ENCODE peak calls at places on chromosomes 4 and X, in eight cellular contexts. One of them, this sample, is unnamed.

GRCh38 chr4:52641853-52642563 is 17.1 kb downstream of the USP46 start:
- DNase-seq in mesothelial cell of epicardium: no peak
- DNase-seq in sigmoid colon: no peak
- DNase-seq in suprapubic skin: no peak
- DNase-seq in NCI-H2029 treated with DMSO at 0.1 percent for 48 hours: no peak
- DNase-seq in NCI-H1417 treated with DMSO at 0.1 percent for 48 hours: no peak
- DNase-seq in stimulated activated CD4-positive, alpha-beta T cell treated with anti-CD3 and anti-CD28 coated beads, Interleukin-2, amount 100 ng/mL, for 24 hours: no peak
- DNase-seq in activated CD4-positive, CD25-positive, alpha-beta regulatory T cell: no peak
- DNase-seq in this sample: no peak

GRCh38 chr4:107736924-107737448 is 17.0 kb upstream of the PAPSS1 start:
- DNase-seq in mesothelial cell of epicardium: no peak
- DNase-seq in sigmoid colon: no peak
- DNase-seq in suprapubic skin: no peak
- DNase-seq in NCI-H2029 treated with DMSO at 0.1 percent for 48 hours: peak
- DNase-seq in NCI-H1417 treated with DMSO at 0.1 percent for 48 hours: no peak
- DNase-seq in stimulated activated CD4-positive, alpha-beta T cell treated with anti-CD3 and anti-CD28 coated beads, Interleukin-2, amount 100 ng/mL, for 24 hours: peak
- DNase-seq in activated CD4-positive, CD25-positive, alpha-beta regulatory T cell: no peak
- DNase-seq in this sample: peak

GRCh38 chr4:174764105-174764729 is 64.8 kb downstream of the GLRA3 start:
- DNase-seq in mesothelial cell of epicardium: no peak
- DNase-seq in sigmoid colon: no peak
- DNase-seq in suprapubic skin: no peak
- DNase-seq in NCI-H2029 treated with DMSO at 0.1 percent for 48 hours: peak
- DNase-seq in NCI-H1417 treated with DMSO at 0.1 percent for 48 hours: peak
- DNase-seq in stimulated activated CD4-positive, alpha-beta T cell treated with anti-CD3 and anti-CD28 coated beads, Interleukin-2, amount 100 ng/mL, for 24 hours: no peak
- DNase-seq in activated CD4-positive, CD25-positive, alpha-beta regulatory T cell: no peak
- DNase-seq in this sample: peak

GRCh38 chr4:71602271-71602890 is 181.5 kb downstream of the GC start:
- DNase-seq in mesothelial cell of epicardium: no peak
- DNase-seq in sigmoid colon: no peak
- DNase-seq in suprapubic skin: no peak
- DNase-seq in NCI-H2029 treated with DMSO at 0.1 percent for 48 hours: no peak
- DNase-seq in NCI-H1417 treated with DMSO at 0.1 percent for 48 hours: no peak
- DNase-seq in stimulated activated CD4-positive, alpha-beta T cell treated with anti-CD3 and anti-CD28 coated beads, Interleukin-2, amount 100 ng/mL, for 24 hours: no peak
- DNase-seq in activated CD4-positive, CD25-positive, alpha-beta regulatory T cell: no peak
- DNase-seq in this sample: peak

GRCh38 chr4:32748498-32748897 is 2028.3 kb downstream of the PCDH7 start:
- DNase-seq in mesothelial cell of epicardium: no peak
- DNase-seq in sigmoid colon: no peak
- DNase-seq in suprapubic skin: no peak
- DNase-seq in NCI-H2029 treated with DMSO at 0.1 percent for 48 hours: no peak
- DNase-seq in NCI-H1417 treated with DMSO at 0.1 percent for 48 hours: no peak
- DNase-seq in stimulated activated CD4-positive, alpha-beta T cell treated with anti-CD3 and anti-CD28 coated beads, Interleukin-2, amount 100 ng/mL, for 24 hours: no peak
- DNase-seq in activated CD4-positive, CD25-positive, alpha-beta regulatory T cell: no peak
- DNase-seq in this sample: no peak

GRCh38 chr4:155042014-155042413 is 166.4 kb upstream of the NPY2R start:
- DNase-seq in mesothelial cell of epicardium: no peak
- DNase-seq in sigmoid colon: no peak
- DNase-seq in suprapubic skin: no peak
- DNase-seq in NCI-H2029 treated with DMSO at 0.1 percent for 48 hours: no peak
- DNase-seq in NCI-H1417 treated with DMSO at 0.1 percent for 48 hours: no peak
- DNase-seq in stimulated activated CD4-positive, alpha-beta T cell treated with anti-CD3 and anti-CD28 coated beads, Interleukin-2, amount 100 ng/mL, for 24 hours: no peak
- DNase-seq in activated CD4-positive, CD25-positive, alpha-beta regulatory T cell: no peak
- DNase-seq in this sample: no peak

GRCh38 chr4:128649161-128649560 is 160.3 kb upstream of the JADE1 start:
- DNase-seq in mesothelial cell of epicardium: no peak
- DNase-seq in sigmoid colon: no peak
- DNase-seq in suprapubic skin: no peak
- DNase-seq in NCI-H2029 treated with DMSO at 0.1 percent for 48 hours: no peak
- DNase-seq in NCI-H1417 treated with DMSO at 0.1 percent for 48 hours: no peak
- DNase-seq in stimulated activated CD4-positive, alpha-beta T cell treated with anti-CD3 and anti-CD28 coated beads, Interleukin-2, amount 100 ng/mL, for 24 hours: no peak
- DNase-seq in activated CD4-positive, CD25-positive, alpha-beta regulatory T cell: no peak
- DNase-seq in this sample: no peak

GRCh38 chr4:8516061-8516573 is 64.1 kb upstream of the GPR78 start:
- DNase-seq in mesothelial cell of epicardium: no peak
- DNase-seq in sigmoid colon: peak
- DNase-seq in suprapubic skin: no peak
- DNase-seq in NCI-H2029 treated with DMSO at 0.1 percent for 48 hours: no peak
- DNase-seq in NCI-H1417 treated with DMSO at 0.1 percent for 48 hours: no peak
- DNase-seq in stimulated activated CD4-positive, alpha-beta T cell treated with anti-CD3 and anti-CD28 coated beads, Interleukin-2, amount 100 ng/mL, for 24 hours: no peak
- DNase-seq in activated CD4-positive, CD25-positive, alpha-beta regulatory T cell: no peak
- DNase-seq in this sample: no peak

GRCh38 chrX:17024896-17025295 is 78.4 kb downstream of the REPS2 start:
- DNase-seq in mesothelial cell of epicardium: no peak
- DNase-seq in sigmoid colon: no peak
- DNase-seq in suprapubic skin: no peak
- DNase-seq in NCI-H2029 treated with DMSO at 0.1 percent for 48 hours: no peak
- DNase-seq in NCI-H1417 treated with DMSO at 0.1 percent for 48 hours: no peak
- DNase-seq in stimulated activated CD4-positive, alpha-beta T cell treated with anti-CD3 and anti-CD28 coated beads, Interleukin-2, amount 100 ng/mL, for 24 hours: no peak
- DNase-seq in activated CD4-positive, CD25-positive, alpha-beta regulatory T cell: no peak
- DNase-seq in this sample: peak

GRCh38 chrX:103782640-103783039 is 6.0 kb downstream of the PLP1 start:
- DNase-seq in mesothelial cell of epicardium: no peak
- DNase-seq in sigmoid colon: no peak
- DNase-seq in suprapubic skin: no peak
- DNase-seq in NCI-H2029 treated with DMSO at 0.1 percent for 48 hours: no peak
- DNase-seq in NCI-H1417 treated with DMSO at 0.1 percent for 48 hours: no peak
- DNase-seq in stimulated activated CD4-positive, alpha-beta T cell treated with anti-CD3 and anti-CD28 coated beads, Interleukin-2, amount 100 ng/mL, for 24 hours: no peak
- DNase-seq in activated CD4-positive, CD25-positive, alpha-beta regulatory T cell: no peak
- DNase-seq in this sample: no peak

GRCh38 chr4:122700178-122700725 is 32.3 kb upstream of the BBS12 start:
- DNase-seq in mesothelial cell of epicardium: peak
- DNase-seq in sigmoid colon: peak
- DNase-seq in suprapubic skin: no peak
- DNase-seq in NCI-H2029 treated with DMSO at 0.1 percent for 48 hours: no peak
- DNase-seq in NCI-H1417 treated with DMSO at 0.1 percent for 48 hours: no peak
- DNase-seq in stimulated activated CD4-positive, alpha-beta T cell treated with anti-CD3 and anti-CD28 coated beads, Interleukin-2, amount 100 ng/mL, for 24 hours: no peak
- DNase-seq in activated CD4-positive, CD25-positive, alpha-beta regulatory T cell: peak
- DNase-seq in this sample: peak

GRCh38 chr4:65535128-65535527 is 135.2 kb downstream of the EPHA5 start:
- DNase-seq in mesothelial cell of epicardium: no peak
- DNase-seq in sigmoid colon: no peak
- DNase-seq in suprapubic skin: no peak
- DNase-seq in NCI-H2029 treated with DMSO at 0.1 percent for 48 hours: no peak
- DNase-seq in NCI-H1417 treated with DMSO at 0.1 percent for 48 hours: no peak
- DNase-seq in stimulated activated CD4-positive, alpha-beta T cell treated with anti-CD3 and anti-CD28 coated beads, Interleukin-2, amount 100 ng/mL, for 24 hours: no peak
- DNase-seq in activated CD4-positive, CD25-positive, alpha-beta regulatory T cell: no peak
- DNase-seq in this sample: no peak

GRCh38 chr4:113636877-113637276 is 124.7 kb downstream of the CAMK2D start:
- DNase-seq in mesothelial cell of epicardium: no peak
- DNase-seq in sigmoid colon: no peak
- DNase-seq in suprapubic skin: no peak
- DNase-seq in NCI-H2029 treated with DMSO at 0.1 percent for 48 hours: no peak
- DNase-seq in NCI-H1417 treated with DMSO at 0.1 percent for 48 hours: no peak
- DNase-seq in stimulated activated CD4-positive, alpha-beta T cell treated with anti-CD3 and anti-CD28 coated beads, Interleukin-2, amount 100 ng/mL, for 24 hours: no peak
- DNase-seq in activated CD4-positive, CD25-positive, alpha-beta regulatory T cell: no peak
- DNase-seq in this sample: peak

GRCh38 chrX:153441981-153442380 is 3.9 kb downstream of the TREX2 start:
- DNase-seq in mesothelial cell of epicardium: no peak
- DNase-seq in sigmoid colon: no peak
- DNase-seq in suprapubic skin: no peak
- DNase-seq in NCI-H2029 treated with DMSO at 0.1 percent for 48 hours: no peak
- DNase-seq in NCI-H1417 treated with DMSO at 0.1 percent for 48 hours: no peak
- DNase-seq in stimulated activated CD4-positive, alpha-beta T cell treated with anti-CD3 and anti-CD28 coated beads, Interleukin-2, amount 100 ng/mL, for 24 hours: no peak
- DNase-seq in activated CD4-positive, CD25-positive, alpha-beta regulatory T cell: no peak
- DNase-seq in this sample: no peak

GRCh38 chr4:76084542-76084941 is 10.0 kb downstream of the ART3 start:
- DNase-seq in mesothelial cell of epicardium: no peak
- DNase-seq in sigmoid colon: no peak
- DNase-seq in suprapubic skin: no peak
- DNase-seq in NCI-H2029 treated with DMSO at 0.1 percent for 48 hours: no peak
- DNase-seq in NCI-H1417 treated with DMSO at 0.1 percent for 48 hours: no peak
- DNase-seq in stimulated activated CD4-positive, alpha-beta T cell treated with anti-CD3 and anti-CD28 coated beads, Interleukin-2, amount 100 ng/mL, for 24 hours: no peak
- DNase-seq in activated CD4-positive, CD25-positive, alpha-beta regulatory T cell: no peak
- DNase-seq in this sample: no peak

GRCh38 chrX:1792636-1793035 is 177.8 kb downstream of the ASMT start:
- DNase-seq in mesothelial cell of epicardium: no peak
- DNase-seq in sigmoid colon: no peak
- DNase-seq in suprapubic skin: no peak
- DNase-seq in NCI-H2029 treated with DMSO at 0.1 percent for 48 hours: no peak
- DNase-seq in NCI-H1417 treated with DMSO at 0.1 percent for 48 hours: no peak
- DNase-seq in stimulated activated CD4-positive, alpha-beta T cell treated with anti-CD3 and anti-CD28 coated beads, Interleukin-2, amount 100 ng/mL, for 24 hours: no peak
- DNase-seq in activated CD4-positive, CD25-positive, alpha-beta regulatory T cell: no peak
- DNase-seq in this sample: no peak

This sample was measured in HT-29.